ENCODE peak calls at places on chromosome 13, in four cellular contexts. One of them, this sample, is unnamed.

GRCh38 chr13:95494082-95494681 is 58.3 kb upstream of the CLDN10 start:
- DNase-seq in activated CD4-positive, alpha-beta memory T cell treated with anti-CD3 and anti-CD28 coated beads, Interleukin-2, amount 10 ng/mL, durations not matched to agents 7 days and 5 days: no peak
- DNase-seq in NCI-H1694 treated with DMSO at 0.1 percent for 48 hours: peak; percentile 55
- DNase-seq in activated T-helper 9 cell treated with anti-CD3 and anti-CD28 coated beads, Interleukin-2, amount 50 U/mL, for 16 hours: no peak
- DNase-seq in this sample: no peak

GRCh38 chr13:98326274-98326673 is 149.2 kb upstream of the RNF113B start:
- DNase-seq in activated T-helper 9 cell treated with anti-CD3 and anti-CD28 coated beads, Interleukin-2, amount 50 U/mL, for 16 hours: no peak
- DNase-seq in NCI-H1694 treated with DMSO at 0.1 percent for 48 hours: no peak
- DNase-seq in activated CD4-positive, alpha-beta memory T cell treated with anti-CD3 and anti-CD28 coated beads, Interleukin-2, amount 10 ng/mL, durations not matched to agents 7 days and 5 days: no peak
- DNase-seq in this sample: no peak

GRCh38 chr13:109333893-109334651 is 452.3 kb downstream of the IRS2 start:
- DNase-seq in NCI-H1694 treated with DMSO at 0.1 percent for 48 hours: peak; percentile 32
- DNase-seq in activated T-helper 9 cell treated with anti-CD3 and anti-CD28 coated beads, Interleukin-2, amount 50 U/mL, for 16 hours: no peak
- DNase-seq in activated CD4-positive, alpha-beta memory T cell treated with anti-CD3 and anti-CD28 coated beads, Interleukin-2, amount 10 ng/mL, durations not matched to agents 7 days and 5 days: no peak
- DNase-seq in this sample: no peak

GRCh38 chr13:81686877-81687276 is 1346.0 kb upstream of the SPRY2 start:
- DNase-seq in NCI-H1694 treated with DMSO at 0.1 percent for 48 hours: no peak
- DNase-seq in activated T-helper 9 cell treated with anti-CD3 and anti-CD28 coated beads, Interleukin-2, amount 50 U/mL, for 16 hours: no peak
- DNase-seq in activated CD4-positive, alpha-beta memory T cell treated with anti-CD3 and anti-CD28 coated beads, Interleukin-2, amount 10 ng/mL, durations not matched to agents 7 days and 5 days: no peak
- DNase-seq in this sample: no peak

GRCh38 chr13:28161370-28161769 is 23.0 kb downstream of the PAN3 start:
- DNase-seq in NCI-H1694 treated with DMSO at 0.1 percent for 48 hours: no peak
- DNase-seq in activated CD4-positive, alpha-beta memory T cell treated with anti-CD3 and anti-CD28 coated beads, Interleukin-2, amount 10 ng/mL, durations not matched to agents 7 days and 5 days: no peak
- DNase-seq in activated T-helper 9 cell treated with anti-CD3 and anti-CD28 coated beads, Interleukin-2, amount 50 U/mL, for 16 hours: no peak
- DNase-seq in this sample: no peak

GRCh38 chr13:53250272-53250875 is 221.8 kb downstream of the OLFM4 start:
- DNase-seq in activated CD4-positive, alpha-beta memory T cell treated with anti-CD3 and anti-CD28 coated beads, Interleukin-2, amount 10 ng/mL, durations not matched to agents 7 days and 5 days: no peak
- DNase-seq in activated T-helper 9 cell treated with anti-CD3 and anti-CD28 coated beads, Interleukin-2, amount 50 U/mL, for 16 hours: no peak
- DNase-seq in NCI-H1694 treated with DMSO at 0.1 percent for 48 hours: peak; percentile 80
- DNase-seq in this sample: no peak

GRCh38 chr13:113045214-113046007 is 60.2 kb upstream of the F7 start:
- DNase-seq in activated CD4-positive, alpha-beta memory T cell treated with anti-CD3 and anti-CD28 coated beads, Interleukin-2, amount 10 ng/mL, durations not matched to agents 7 days and 5 days: no peak
- DNase-seq in NCI-H1694 treated with DMSO at 0.1 percent for 48 hours: no peak
- DNase-seq in activated T-helper 9 cell treated with anti-CD3 and anti-CD28 coated beads, Interleukin-2, amount 50 U/mL, for 16 hours: no peak
- DNase-seq in this sample: peak; percentile 69

GRCh38 chr13:45747071-45747470 is 45.0 kb downstream of the CBY2 start:
- DNase-seq in activated T-helper 9 cell treated with anti-CD3 and anti-CD28 coated beads, Interleukin-2, amount 50 U/mL, for 16 hours: no peak
- DNase-seq in NCI-H1694 treated with DMSO at 0.1 percent for 48 hours: no peak
- DNase-seq in activated CD4-positive, alpha-beta memory T cell treated with anti-CD3 and anti-CD28 coated beads, Interleukin-2, amount 10 ng/mL, durations not matched to agents 7 days and 5 days: no peak
- DNase-seq in this sample: no peak

GRCh38 chr13:109968876-109969577 is 182.6 kb upstream of the IRS2 start:
- DNase-seq in activated CD4-positive, alpha-beta memory T cell treated with anti-CD3 and anti-CD28 coated beads, Interleukin-2, amount 10 ng/mL, durations not matched to agents 7 days and 5 days: no peak
- DNase-seq in NCI-H1694 treated with DMSO at 0.1 percent for 48 hours: no peak
- DNase-seq in activated T-helper 9 cell treated with anti-CD3 and anti-CD28 coated beads, Interleukin-2, amount 50 U/mL, for 16 hours: no peak
- DNase-seq in this sample: no peak

GRCh38 chr13:114148521-114148855 is 16.1 kb upstream of the RASA3 start:
- DNase-seq in NCI-H1694 treated with DMSO at 0.1 percent for 48 hours: no peak
- DNase-seq in activated T-helper 9 cell treated with anti-CD3 and anti-CD28 coated beads, Interleukin-2, amount 50 U/mL, for 16 hours: peak; percentile 69
- DNase-seq in activated CD4-positive, alpha-beta memory T cell treated with anti-CD3 and anti-CD28 coated beads, Interleukin-2, amount 10 ng/mL, durations not matched to agents 7 days and 5 days: peak; percentile 95
- DNase-seq in this sample: no peak